ENCODE peak calls at places on chromosomes 2 and 18, in ten cellular contexts. One of them, this sample, is unnamed. For H3K36me3 and H3K4me1, the result is how much of the 10 kb centered on the place peaks cover.

GRCh38 chr2:63424329-63425078 is 163.8 kb downstream of the WDPCP start:
- DNase-seq in esophagus squamous epithelium: no peak
- DNase-seq in fibroblast of lung: peak
- DNase-seq in uterus: no peak
- DNase-seq in thoracic aorta: no peak
- DNase-seq in naive thymus-derived CD4-positive, alpha-beta T cell: no peak
- DNase-seq in psoas muscle: peak
- DNase-seq in mesendoderm: peak
- DNase-seq in IMR-90: peak
- DNase-seq in astrocyte: no peak
- DNase-seq in this sample: peak

GRCh38 chr2:135164431-135164830 is 112.3 kb downstream of the RAB3GAP1 start:
- DNase-seq in esophagus squamous epithelium: no peak
- DNase-seq in fibroblast of lung: peak
- DNase-seq in uterus: no peak
- DNase-seq in thoracic aorta: no peak
- DNase-seq in naive thymus-derived CD4-positive, alpha-beta T cell: no peak
- DNase-seq in psoas muscle: no peak
- DNase-seq in mesendoderm: peak
- DNase-seq in IMR-90: peak
- DNase-seq in astrocyte: peak
- DNase-seq in this sample: no peak

GRCh38 chr18:69946608-69947155 is 991 bp downstream of the CD226 start:
- DNase-seq in esophagus squamous epithelium: no peak
- DNase-seq in fibroblast of lung: no peak
- DNase-seq in uterus: no peak
- DNase-seq in thoracic aorta: no peak
- DNase-seq in naive thymus-derived CD4-positive, alpha-beta T cell: no peak
- DNase-seq in psoas muscle: no peak
- DNase-seq in mesendoderm: no peak
- DNase-seq in IMR-90: no peak
- DNase-seq in astrocyte: no peak
- DNase-seq in this sample: no peak

GRCh38 chr2:239158641-239159475 is 242.0 kb downstream of the HDAC4 start:
- DNase-seq in esophagus squamous epithelium: no peak
- DNase-seq in fibroblast of lung: no peak
- DNase-seq in uterus: peak
- DNase-seq in thoracic aorta: no peak
- DNase-seq in naive thymus-derived CD4-positive, alpha-beta T cell: no peak
- DNase-seq in psoas muscle: peak
- DNase-seq in mesendoderm: peak
- DNase-seq in IMR-90: no peak
- DNase-seq in astrocyte: no peak
- DNase-seq in this sample: no peak

GRCh38 chr2:71700880-71701397 is 247.6 kb downstream of the DYSF start:
- DNase-seq in esophagus squamous epithelium: no peak
- DNase-seq in fibroblast of lung: peak
- DNase-seq in uterus: peak
- DNase-seq in thoracic aorta: peak
- DNase-seq in naive thymus-derived CD4-positive, alpha-beta T cell: no peak
- DNase-seq in psoas muscle: peak
- DNase-seq in mesendoderm: no peak
- DNase-seq in IMR-90: no peak
- DNase-seq in astrocyte: peak
- DNase-seq in this sample: no peak

GRCh38 chr18:46169464-46169941 is 65.3 kb downstream of the HAUS1 start:
- DNase-seq in esophagus squamous epithelium: no peak
- DNase-seq in fibroblast of lung: peak
- DNase-seq in uterus: no peak
- DNase-seq in thoracic aorta: no peak
- DNase-seq in naive thymus-derived CD4-positive, alpha-beta T cell: no peak
- DNase-seq in psoas muscle: no peak
- DNase-seq in mesendoderm: peak
- DNase-seq in IMR-90: peak
- DNase-seq in astrocyte: peak
- DNase-seq in this sample: no peak

GRCh38 chr18:21997207-21998143 is 171.9 kb upstream of the GATA6 start:
- DNase-seq in esophagus squamous epithelium: no peak
- DNase-seq in fibroblast of lung: peak
- DNase-seq in uterus: peak
- DNase-seq in thoracic aorta: no peak
- DNase-seq in naive thymus-derived CD4-positive, alpha-beta T cell: no peak
- DNase-seq in psoas muscle: no peak
- DNase-seq in mesendoderm: peak
- DNase-seq in IMR-90: peak
- DNase-seq in astrocyte: peak
- DNase-seq in this sample: peak

GRCh38 chr2:46780801-46781445 is 134.7 kb downstream of the MCFD2 start:
- DNase-seq in esophagus squamous epithelium: no peak
- DNase-seq in fibroblast of lung: peak
- DNase-seq in uterus: peak
- DNase-seq in thoracic aorta: no peak
- DNase-seq in naive thymus-derived CD4-positive, alpha-beta T cell: no peak
- DNase-seq in psoas muscle: peak
- DNase-seq in mesendoderm: peak
- DNase-seq in IMR-90: peak
- DNase-seq in astrocyte: no peak
- DNase-seq in this sample: peak

GRCh38 chr18:9757851-9758587 is 49.9 kb downstream of the RAB31 start:
- DNase-seq in esophagus squamous epithelium: no peak
- DNase-seq in fibroblast of lung: peak
- DNase-seq in uterus: peak
- DNase-seq in thoracic aorta: no peak
- DNase-seq in naive thymus-derived CD4-positive, alpha-beta T cell: no peak
- DNase-seq in psoas muscle: no peak
- DNase-seq in mesendoderm: no peak
- DNase-seq in IMR-90: peak
- DNase-seq in astrocyte: peak
- DNase-seq in this sample: no peak

GRCh38 chr2:20144861-20145260 is 80.1 kb downstream of the SDC1 start:
- DNase-seq in esophagus squamous epithelium: no peak
- DNase-seq in fibroblast of lung: no peak
- DNase-seq in uterus: no peak
- DNase-seq in thoracic aorta: no peak
- DNase-seq in naive thymus-derived CD4-positive, alpha-beta T cell: no peak
- DNase-seq in psoas muscle: no peak
- DNase-seq in mesendoderm: no peak
- DNase-seq in IMR-90: no peak
- DNase-seq in astrocyte: no peak
- DNase-seq in this sample: no peak

GRCh38 chr18:80154293-80154692 is 45.2 kb downstream of the ADNP2 start:
- DNase-seq in esophagus squamous epithelium: no peak
- DNase-seq in fibroblast of lung: no peak
- DNase-seq in uterus: no peak
- DNase-seq in thoracic aorta: no peak
- DNase-seq in naive thymus-derived CD4-positive, alpha-beta T cell: peak
- DNase-seq in psoas muscle: no peak
- DNase-seq in mesendoderm: peak
- DNase-seq in IMR-90: peak
- DNase-seq in astrocyte: no peak
- DNase-seq in this sample: peak

GRCh38 chr2:12303181-12304030 is 413.3 kb upstream of the TRIB2 start:
- DNase-seq in esophagus squamous epithelium: no peak
- DNase-seq in fibroblast of lung: peak
- DNase-seq in uterus: no peak
- DNase-seq in thoracic aorta: no peak
- DNase-seq in naive thymus-derived CD4-positive, alpha-beta T cell: no peak
- DNase-seq in psoas muscle: no peak
- DNase-seq in mesendoderm: no peak
- DNase-seq in IMR-90: peak
- DNase-seq in astrocyte: peak
- DNase-seq in this sample: no peak

DNA sequence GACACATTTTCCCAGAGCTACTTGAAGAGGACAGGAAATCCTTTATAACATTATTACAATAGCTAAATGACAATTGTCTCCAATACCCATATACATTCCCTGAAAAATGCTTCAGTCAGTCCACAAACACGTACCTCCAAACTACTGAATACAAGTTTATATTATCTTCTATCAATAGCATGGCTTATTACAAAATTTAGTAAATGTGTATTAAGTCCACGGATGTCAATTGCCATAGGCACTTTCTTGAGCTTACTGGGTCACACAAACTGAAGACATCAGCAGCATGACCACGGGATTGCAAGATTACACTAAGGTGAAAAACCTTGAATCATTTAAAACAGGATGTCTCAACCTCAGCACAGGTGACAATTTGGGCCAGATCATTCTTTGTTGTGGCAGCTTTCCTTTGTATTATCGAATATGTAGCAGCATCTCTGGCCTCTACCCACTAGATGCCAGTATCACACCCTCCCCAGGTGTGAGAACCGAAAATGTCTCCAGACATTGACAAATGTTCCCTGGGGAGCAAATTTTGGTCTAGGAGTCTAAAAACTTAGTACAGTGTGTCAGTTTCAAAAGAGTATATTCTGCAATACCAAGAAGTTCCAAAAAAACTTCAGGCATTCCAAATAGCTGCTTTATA is 1.4 kb downstream of the MBD2 start:
- DNase-seq in esophagus squamous epithelium: no peak
- DNase-seq in fibroblast of lung: no peak
- DNase-seq in uterus: no peak
- DNase-seq in thoracic aorta: no peak
- DNase-seq in naive thymus-derived CD4-positive, alpha-beta T cell: peak
- DNase-seq in psoas muscle: no peak
- DNase-seq in mesendoderm: peak
- DNase-seq in IMR-90: no peak
- DNase-seq in astrocyte: no peak
- DNase-seq in this sample: no peak
- H3K27ac ChIP-seq in esophagus squamous epithelium: peak
- H3K27ac ChIP-seq in fibroblast of lung: no peak
- H3K27ac ChIP-seq in uterus: no peak
- H3K27ac ChIP-seq in thoracic aorta: no peak
- H3K27ac ChIP-seq in naive thymus-derived CD4-positive, alpha-beta T cell: peak
- H3K27ac ChIP-seq in psoas muscle: peak
- H3K27ac ChIP-seq in mesendoderm: no peak
- H3K27ac ChIP-seq in IMR-90: no peak
- H3K27ac ChIP-seq in astrocyte: peak
- H3K27ac ChIP-seq in this sample: no peak

GRCh38 chr2:182732736-182733135 is 16.7 kb downstream of the DNAJC10 start:
- DNase-seq in esophagus squamous epithelium: no peak
- DNase-seq in fibroblast of lung: no peak
- DNase-seq in uterus: no peak
- DNase-seq in thoracic aorta: no peak
- DNase-seq in naive thymus-derived CD4-positive, alpha-beta T cell: no peak
- DNase-seq in psoas muscle: no peak
- DNase-seq in mesendoderm: no peak
- DNase-seq in IMR-90: no peak
- DNase-seq in astrocyte: no peak
- DNase-seq in this sample: no peak
- H3K36me3 ChIP-seq in esophagus squamous epithelium: under half
- H3K36me3 ChIP-seq in fibroblast of lung: under half
- H3K36me3 ChIP-seq in uterus: under half
- H3K36me3 ChIP-seq in thoracic aorta: under half
- H3K36me3 ChIP-seq in naive thymus-derived CD4-positive, alpha-beta T cell: under half
- H3K36me3 ChIP-seq in psoas muscle: half or more
- H3K36me3 ChIP-seq in mesendoderm: under half
- H3K36me3 ChIP-seq in IMR-90: under half
- H3K36me3 ChIP-seq in astrocyte: under half
- H3K36me3 ChIP-seq in this sample: under half

DNA sequence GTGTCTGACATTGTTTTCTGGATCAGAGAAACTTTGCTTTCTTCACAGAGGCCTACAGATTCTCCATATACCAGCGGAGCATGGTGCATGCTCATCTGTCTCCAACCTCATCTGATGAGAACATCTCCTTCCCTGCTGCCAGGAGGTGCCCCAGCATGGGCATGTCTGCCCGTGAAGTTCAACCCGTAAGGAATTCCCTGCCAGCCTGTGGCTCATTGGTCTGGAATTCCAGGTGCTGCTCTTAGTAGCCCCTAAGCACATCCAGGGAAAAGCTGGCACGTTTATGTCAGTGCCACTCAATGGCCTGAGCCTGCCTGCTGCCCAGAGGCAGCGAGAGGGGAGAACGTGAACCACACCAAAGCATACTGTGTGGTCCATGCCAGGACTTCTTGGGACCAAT is 1.7 kb upstream of the SP100 start:
- DNase-seq in esophagus squamous epithelium: no peak
- DNase-seq in fibroblast of lung: no peak
- DNase-seq in uterus: no peak
- DNase-seq in thoracic aorta: no peak
- DNase-seq in naive thymus-derived CD4-positive, alpha-beta T cell: no peak
- DNase-seq in psoas muscle: no peak
- DNase-seq in mesendoderm: no peak
- DNase-seq in IMR-90: no peak
- DNase-seq in astrocyte: no peak
- DNase-seq in this sample: no peak
- H3K4me1 ChIP-seq in esophagus squamous epithelium: under half
- H3K4me1 ChIP-seq in fibroblast of lung: under half
- H3K4me1 ChIP-seq in uterus: under half
- H3K4me1 ChIP-seq in thoracic aorta: under half
- H3K4me1 ChIP-seq in naive thymus-derived CD4-positive, alpha-beta T cell: under half
- H3K4me1 ChIP-seq in psoas muscle: under half
- H3K4me1 ChIP-seq in mesendoderm: under half
- H3K4me1 ChIP-seq in IMR-90: under half
- H3K4me1 ChIP-seq in astrocyte: under half
- H3K4me1 ChIP-seq in this sample: under half

GRCh38 chr2:237734905-237735623 is 63.5 kb upstream of the RBM44 start:
- DNase-seq in esophagus squamous epithelium: no peak
- DNase-seq in fibroblast of lung: no peak
- DNase-seq in uterus: no peak
- DNase-seq in thoracic aorta: no peak
- DNase-seq in naive thymus-derived CD4-positive, alpha-beta T cell: no peak
- DNase-seq in psoas muscle: no peak
- DNase-seq in mesendoderm: no peak
- DNase-seq in IMR-90: no peak
- DNase-seq in astrocyte: no peak
- DNase-seq in this sample: no peak
- H3K27ac ChIP-seq in esophagus squamous epithelium: peak
- H3K27ac ChIP-seq in fibroblast of lung: no peak
- H3K27ac ChIP-seq in uterus: peak
- H3K27ac ChIP-seq in thoracic aorta: peak
- H3K27ac ChIP-seq in naive thymus-derived CD4-positive, alpha-beta T cell: no peak
- H3K27ac ChIP-seq in psoas muscle: peak
- H3K27ac ChIP-seq in mesendoderm: no peak
- H3K27ac ChIP-seq in IMR-90: no peak
- H3K27ac ChIP-seq in astrocyte: no peak
- H3K27ac ChIP-seq in this sample: no peak

GRCh38 chr2:206783718-206784117 is 18.3 kb downstream of the FASTKD2 start:
- DNase-seq in esophagus squamous epithelium: no peak
- DNase-seq in fibroblast of lung: peak
- DNase-seq in uterus: no peak
- DNase-seq in thoracic aorta: no peak
- DNase-seq in naive thymus-derived CD4-positive, alpha-beta T cell: no peak
- DNase-seq in psoas muscle: no peak
- DNase-seq in mesendoderm: peak
- DNase-seq in IMR-90: no peak
- DNase-seq in astrocyte: no peak
- DNase-seq in this sample: no peak
- H3K36me3 ChIP-seq in esophagus squamous epithelium: under half
- H3K36me3 ChIP-seq in fibroblast of lung: under half
- H3K36me3 ChIP-seq in uterus: under half
- H3K36me3 ChIP-seq in thoracic aorta: under half
- H3K36me3 ChIP-seq in naive thymus-derived CD4-positive, alpha-beta T cell: under half
- H3K36me3 ChIP-seq in psoas muscle: half or more
- H3K36me3 ChIP-seq in mesendoderm: under half
- H3K36me3 ChIP-seq in IMR-90: under half
- H3K36me3 ChIP-seq in astrocyte: under half
- H3K36me3 ChIP-seq in this sample: under half